ENCODE peak calls at places on chromosomes 6 and 20, in four cellular contexts. G is HFFc6, Y is EL, W is NCI-H1436. C is an unnamed sample.

GRCh38 chr6:7165736-7166296 is 58.1 kb downstream of the RREB1 start:
- DNase-seq in G (no peak), Y (no peak), W (no peak), C (no peak)

GRCh38 chr20:17281478-17281877 is 54.6 kb downstream of the PCSK2 start:
- DNase-seq in G (no peak), W (peak; percentile 56), Y (peak; percentile 17), C (peak; percentile 19)

GRCh38 chr20:33460711-33461110 is 17.1 kb upstream of the SNTA1 start:
- DNase-seq in W (peak; percentile 71), Y (no peak), G (no peak), C (no peak)

GRCh38 chr20:48892849-48893352 is 28.6 kb upstream of the ARFGEF2 start:
- DNase-seq in G (no peak), W (no peak), Y (no peak), C (no peak)

GRCh38 chr6:10740061-10740460 is 7.5 kb upstream of the TMEM14B start:
- DNase-seq in Y (no peak), W (no peak), G (no peak), C (no peak)

GRCh38 chr6:4812068-4812467 is 35.9 kb downstream of the CDYL start:
- DNase-seq in Y (peak; percentile 55), W (no peak), G (peak; percentile 13), C (no peak)

GRCh38 chr6:66849843-66850242 is 1142.8 kb upstream of the EYS start:
- DNase-seq in G (no peak), W (no peak), Y (no peak), C (no peak)

GRCh38 chr6:56804996-56805395 is 149.9 kb upstream of the BEND6 start:
- DNase-seq in W (no peak), G (peak; percentile 50), Y (peak; percentile 74), C (peak; percentile 84)

GRCh38 chr6:149779644-149779963 is 30.1 kb downstream of the PCMT1 start:
- DNase-seq in W (no peak), Y (no peak), G (no peak), C (no peak)

GRCh38 chr6:149941583-149942460 is at the start of gene ULBP2:
- DNase-seq in Y (peak; percentile 98), W (peak; percentile 75), G (peak; percentile 95), C (peak; percentile 95)

GRCh38 chr6:56624046-56624727 is 18.5 kb downstream of the DST start:
- DNase-seq in W (no peak), G (no peak), Y (peak; percentile 17), C (no peak)

GRCh38 chr6:37673436-37673835 is 24.2 kb downstream of the MDGA1 start:
- DNase-seq in Y (no peak), W (peak; percentile 39), G (no peak), C (no peak)

GRCh38 chr6:145315982-145316600 is 419.2 kb downstream of the EPM2A start:
- DNase-seq in Y (peak; percentile 33), G (no peak), W (no peak), C (peak; percentile 4)

GRCh38 chr20:10511507-10512231 is 76.6 kb downstream of the SLX4IP start:
- DNase-seq in G (peak; percentile 94), W (peak; percentile 59), Y (peak; percentile 97), C (peak; percentile 99)

GRCh38 chr6:29552512-29553051 is 7.0 kb downstream of the UBD start:
- DNase-seq in Y (peak; percentile 71), G (peak; percentile 69), W (no peak), C (peak; percentile 79)

GRCh38 chr20:35994994-35995453 is 26.6 kb downstream of the CNBD2 start:
- DNase-seq in W (peak; percentile 67), Y (peak; percentile 77), G (peak; percentile 55), C (peak; percentile 76)

GRCh38 chr6:35248300-35248699 is 11.2 kb upstream of the ZNF76 start:
- DNase-seq in W (no peak), G (no peak), Y (peak; percentile 39), C (peak; percentile 28)

GRCh38 chr20:63086421-63087235 is 79.9 kb upstream of the BHLHE23 start:
- DNase-seq in Y (no peak), G (no peak), W (no peak), C (no peak)

GRCh38 chr6:104940881-104941693 is 15.8 kb upstream of the LIN28B start:
- DNase-seq in Y (peak; percentile 47), G (no peak), W (no peak), C (peak; percentile 30)